ENCODE peak calls at places on chromosome 19, in six cellular contexts. One of them, this sample, is unnamed.
A peak's percentile ranks its signal among the peaks of the same experiment; 100 is the strongest.

GRCh38 chr19:45471116-45471865 is 3.5 kb downstream of the FOSB start:
- DNase-seq in body of pancreas: peak; percentile 30
- DNase-seq in A549: no peak
- DNase-seq in A673: no peak
- DNase-seq in neuronal stem cell: no peak
- DNase-seq in adipocyte: peak; percentile 55
- DNase-seq in this sample: no peak

GRCh38 chr19:49637865-49638350 is 2.0 kb downstream of the RRAS start:
- DNase-seq in body of pancreas: peak; percentile 68
- DNase-seq in A549: peak; percentile 85
- DNase-seq in A673: peak; percentile 81
- DNase-seq in neuronal stem cell: no peak
- DNase-seq in adipocyte: peak; percentile 96
- DNase-seq in this sample: peak; percentile 53

GRCh38 chr19:41707502-41707812 is 969 bp upstream of the CEACAM5 start:
- DNase-seq in body of pancreas: no peak
- DNase-seq in A549: peak; percentile 49
- DNase-seq in A673: no peak
- DNase-seq in neuronal stem cell: no peak
- DNase-seq in adipocyte: no peak
- DNase-seq in this sample: no peak

GRCh38 chr19:44848805-44849457 is 2.8 kb downstream of the NECTIN2 start:
- DNase-seq in body of pancreas: no peak
- DNase-seq in A549: no peak
- DNase-seq in A673: no peak
- DNase-seq in neuronal stem cell: peak; percentile 33
- DNase-seq in adipocyte: peak; percentile 36
- DNase-seq in this sample: no peak

GRCh38 chr19:33203529-33203928 is 9.4 kb downstream of the LRP3 start:
- DNase-seq in body of pancreas: no peak
- DNase-seq in A549: no peak
- DNase-seq in A673: no peak
- DNase-seq in neuronal stem cell: no peak
- DNase-seq in adipocyte: no peak
- DNase-seq in this sample: no peak

GRCh38 chr19:46303345-46303701 is 6.5 kb downstream of the HIF3A start:
- DNase-seq in body of pancreas: no peak
- DNase-seq in A549: no peak
- DNase-seq in A673: no peak
- DNase-seq in neuronal stem cell: no peak
- DNase-seq in adipocyte: no peak
- DNase-seq in this sample: no peak

GRCh38 chr19:56333506-56333905 is 18.9 kb upstream of the ZSCAN5A start:
- DNase-seq in body of pancreas: peak; percentile 48
- DNase-seq in A549: peak; percentile 70
- DNase-seq in A673: peak; percentile 73
- DNase-seq in neuronal stem cell: no peak
- DNase-seq in adipocyte: peak; percentile 54
- DNase-seq in this sample: peak; percentile 17

GRCh38 chr19:52211926-52212571 is 22.2 kb downstream of the PPP2R1A start:
- DNase-seq in body of pancreas: no peak
- DNase-seq in A549: no peak
- DNase-seq in A673: no peak
- DNase-seq in neuronal stem cell: no peak
- DNase-seq in adipocyte: no peak
- DNase-seq in this sample: no peak

GRCh38 chr19:37929512-37929911 is 22.5 kb downstream of the SIPA1L3 start:
- DNase-seq in body of pancreas: no peak
- DNase-seq in A549: no peak
- DNase-seq in A673: no peak
- DNase-seq in neuronal stem cell: no peak
- DNase-seq in adipocyte: no peak
- DNase-seq in this sample: no peak

GRCh38 chr19:48751835-48752510 is 468 bp downstream of the FUT1 start:
- DNase-seq in body of pancreas: no peak
- DNase-seq in A549: no peak
- DNase-seq in A673: no peak
- DNase-seq in neuronal stem cell: no peak
- DNase-seq in adipocyte: no peak
- DNase-seq in this sample: no peak

GRCh38 chr19:46571495-46571894 is 29.6 kb upstream of the CALM3 start:
- DNase-seq in body of pancreas: peak; percentile 11
- DNase-seq in A549: peak; percentile 75
- DNase-seq in A673: peak; percentile 61
- DNase-seq in neuronal stem cell: no peak
- DNase-seq in adipocyte: peak; percentile 2
- DNase-seq in this sample: peak; percentile 18

GRCh38 chr19:4023600-4024398 is 16.3 kb downstream of the PIAS4 start:
- DNase-seq in body of pancreas: no peak
- DNase-seq in A549: no peak
- DNase-seq in A673: no peak
- DNase-seq in neuronal stem cell: no peak
- DNase-seq in adipocyte: no peak
- DNase-seq in this sample: no peak

GRCh38 chr19:43545276-43545675 is 12.3 kb downstream of the ZNF575 start:
- DNase-seq in body of pancreas: no peak
- DNase-seq in A549: no peak
- DNase-seq in A673: no peak
- DNase-seq in neuronal stem cell: no peak
- DNase-seq in adipocyte: no peak
- DNase-seq in this sample: no peak

GRCh38 chr19:40233811-40234389 is 7.4 kb upstream of the CCNP start:
- DNase-seq in body of pancreas: no peak
- DNase-seq in A549: no peak
- DNase-seq in A673: no peak
- DNase-seq in neuronal stem cell: no peak
- DNase-seq in adipocyte: no peak
- DNase-seq in this sample: no peak

GRCh38 chr19:23075031-23075733 is 41.6 kb upstream of the ZNF730 start:
- DNase-seq in body of pancreas: peak; percentile 46
- DNase-seq in A549: no peak
- DNase-seq in A673: peak; percentile 78
- DNase-seq in neuronal stem cell: peak; percentile 81
- DNase-seq in adipocyte: peak; percentile 65
- DNase-seq in this sample: peak; percentile 90

GRCh38 chr19:32404939-32405430 is 585 bp upstream of the DPY19L3 start:
- DNase-seq in body of pancreas: peak; percentile 78
- DNase-seq in A549: no peak
- DNase-seq in A673: peak; percentile 14
- DNase-seq in neuronal stem cell: no peak
- DNase-seq in adipocyte: peak; percentile 74
- DNase-seq in this sample: no peak

GRCh38 chr19:38294090-38294489 is 10.0 kb upstream of the C19orf33 start:
- DNase-seq in body of pancreas: no peak
- DNase-seq in A549: no peak
- DNase-seq in A673: no peak
- DNase-seq in neuronal stem cell: no peak
- DNase-seq in adipocyte: no peak
- DNase-seq in this sample: no peak

GRCh38 chr19:7415163-7415856 is 66.6 kb downstream of the ARHGEF18 start:
- DNase-seq in body of pancreas: peak; percentile 72
- DNase-seq in A549: peak; percentile 71
- DNase-seq in A673: no peak
- DNase-seq in neuronal stem cell: no peak
- DNase-seq in adipocyte: peak; percentile 18
- DNase-seq in this sample: peak; percentile 62

GRCh38 chr19:50658438-50659317 is 9.4 kb downstream of the C19orf81 start:
- DNase-seq in body of pancreas: peak; percentile 73
- DNase-seq in A549: peak; percentile 95
- DNase-seq in A673: peak; percentile 95
- DNase-seq in neuronal stem cell: peak; percentile 93
- DNase-seq in adipocyte: peak; percentile 64
- DNase-seq in this sample: no peak

GRCh38 chr19:42555801-42556200 is 27.5 kb upstream of the CEACAM1 start:
- DNase-seq in body of pancreas: no peak
- DNase-seq in A549: no peak
- DNase-seq in A673: no peak
- DNase-seq in neuronal stem cell: no peak
- DNase-seq in adipocyte: no peak
- DNase-seq in this sample: no peak

GRCh38 chr19:19774354-19775033 is 41.6 kb upstream of the ZNF14 start:
- DNase-seq in body of pancreas: no peak
- DNase-seq in A549: no peak
- DNase-seq in A673: no peak
- DNase-seq in neuronal stem cell: no peak
- DNase-seq in adipocyte: no peak
- DNase-seq in this sample: peak; percentile 37

GRCh38 chr19:33350538-33351309 is 22.8 kb upstream of the CEBPG start:
- DNase-seq in body of pancreas: peak; percentile 14
- DNase-seq in A549: peak; percentile 40
- DNase-seq in A673: no peak
- DNase-seq in neuronal stem cell: no peak
- DNase-seq in adipocyte: peak; percentile 14
- DNase-seq in this sample: no peak

GRCh38 chr19:24054044-24054935 is 32.7 kb upstream of the ZNF254 start:
- DNase-seq in body of pancreas: no peak
- DNase-seq in A549: peak; percentile 78
- DNase-seq in A673: no peak
- DNase-seq in neuronal stem cell: no peak
- DNase-seq in adipocyte: peak; percentile 55
- DNase-seq in this sample: no peak

GRCh38 chr19:51702103-51702753 is 9.1 kb downstream of the SPACA6 start:
- DNase-seq in body of pancreas: peak; percentile 95
- DNase-seq in A549: peak; percentile 71
- DNase-seq in A673: peak; percentile 41
- DNase-seq in neuronal stem cell: no peak
- DNase-seq in adipocyte: peak; percentile 58
- DNase-seq in this sample: no peak

GRCh38 chr19:47430041-47430802 is 10.9 kb upstream of the MEIS3 start:
- DNase-seq in body of pancreas: peak; percentile 51
- DNase-seq in A549: no peak
- DNase-seq in A673: no peak
- DNase-seq in neuronal stem cell: no peak
- DNase-seq in adipocyte: peak; percentile 47
- DNase-seq in this sample: no peak

GRCh38 chr19:14381689-14382474 is 638 bp downstream of the ADGRE5 start:
- DNase-seq in body of pancreas: peak; percentile 73
- DNase-seq in A549: peak; percentile 77
- DNase-seq in A673: peak; percentile 48
- DNase-seq in neuronal stem cell: no peak
- DNase-seq in adipocyte: no peak
- DNase-seq in this sample: peak; percentile 38

GRCh38 chr19:4556574-4557185 is 2.8 kb downstream of the SEMA6B start:
- DNase-seq in body of pancreas: no peak
- DNase-seq in A549: peak; percentile 82
- DNase-seq in A673: peak; percentile 54
- DNase-seq in neuronal stem cell: no peak
- DNase-seq in adipocyte: peak; percentile 24
- DNase-seq in this sample: peak; percentile 65

GRCh38 chr19:29268721-29269483 is 56.0 kb upstream of the UQCRFS1 start:
- DNase-seq in body of pancreas: no peak
- DNase-seq in A549: no peak
- DNase-seq in A673: no peak
- DNase-seq in neuronal stem cell: no peak
- DNase-seq in adipocyte: no peak
- DNase-seq in this sample: no peak

GRCh38 chr19:48283908-48284307 is 14.0 kb downstream of the ZNF114 start:
- DNase-seq in body of pancreas: no peak
- DNase-seq in A549: no peak
- DNase-seq in A673: no peak
- DNase-seq in neuronal stem cell: no peak
- DNase-seq in adipocyte: peak; percentile 89
- DNase-seq in this sample: no peak

GRCh38 chr19:4199699-4200293 is 17.3 kb downstream of the ANKRD24 start:
- DNase-seq in body of pancreas: no peak
- DNase-seq in A549: peak; percentile 51
- DNase-seq in A673: no peak
- DNase-seq in neuronal stem cell: no peak
- DNase-seq in adipocyte: no peak
- DNase-seq in this sample: no peak

GRCh38 chr19:33348301-33349010 is 25.1 kb upstream of the CEBPG start:
- DNase-seq in body of pancreas: no peak
- DNase-seq in A549: no peak
- DNase-seq in A673: no peak
- DNase-seq in neuronal stem cell: no peak
- DNase-seq in adipocyte: no peak
- DNase-seq in this sample: peak; percentile 24

GRCh38 chr19:2083174-2083854 is 12.8 kb downstream of the MOB3A start:
- DNase-seq in body of pancreas: no peak
- DNase-seq in A549: no peak
- DNase-seq in A673: no peak
- DNase-seq in neuronal stem cell: no peak
- DNase-seq in adipocyte: no peak
- DNase-seq in this sample: no peak
- H3K4me1 ChIP-seq in body of pancreas: peaks cover 9% of the 10 kb centered on the region
- H3K4me1 ChIP-seq in A549: peaks cover 8% of the 10 kb centered on the region
- H3K4me1 ChIP-seq in A673: no peaks in the 10 kb centered on the region
- H3K4me1 ChIP-seq in neuronal stem cell: no peaks in the 10 kb centered on the region
- H3K4me1 ChIP-seq in adipocyte: no peaks in the 10 kb centered on the region
- H3K4me1 ChIP-seq in this sample: no peaks in the 10 kb centered on the region

GRCh38 chr19:13095934-13096890 is 6.4 kb downstream of the LYL1 start:
- DNase-seq in body of pancreas: no peak
- DNase-seq in A549: peak; percentile 27
- DNase-seq in A673: no peak
- DNase-seq in neuronal stem cell: peak; percentile 65
- DNase-seq in adipocyte: no peak
- DNase-seq in this sample: no peak
- H3K4me1 ChIP-seq in body of pancreas: peaks cover 19% of the 10 kb centered on the region
- H3K4me1 ChIP-seq in A549: peaks cover 51% of the 10 kb centered on the region
- H3K4me1 ChIP-seq in A673: peaks cover 31% of the 10 kb centered on the region
- H3K4me1 ChIP-seq in neuronal stem cell: peaks cover 24% of the 10 kb centered on the region
- H3K4me1 ChIP-seq in adipocyte: peaks cover 23% of the 10 kb centered on the region
- H3K4me1 ChIP-seq in this sample: peaks cover 10% of the 10 kb centered on the region

GRCh38 chr19:2351591-2351990 is 8.5 kb upstream of the TMPRSS9 start:
- DNase-seq in body of pancreas: no peak
- DNase-seq in A549: no peak
- DNase-seq in A673: no peak
- DNase-seq in neuronal stem cell: no peak
- DNase-seq in adipocyte: no peak
- DNase-seq in this sample: no peak
- H3K4me1 ChIP-seq in body of pancreas: no peaks in the 10 kb centered on the region
- H3K4me1 ChIP-seq in A549: no peaks in the 10 kb centered on the region
- H3K4me1 ChIP-seq in A673: no peaks in the 10 kb centered on the region
- H3K4me1 ChIP-seq in neuronal stem cell: no peaks in the 10 kb centered on the region
- H3K4me1 ChIP-seq in adipocyte: no peaks in the 10 kb centered on the region
- H3K4me1 ChIP-seq in this sample: peaks cover 7% of the 10 kb centered on the region

GRCh38 chr19:9671654-9672053 is 3.2 kb downstream of the ZNF562 start:
- DNase-seq in body of pancreas: no peak
- DNase-seq in A549: no peak
- DNase-seq in A673: no peak
- DNase-seq in neuronal stem cell: no peak
- DNase-seq in adipocyte: no peak
- DNase-seq in this sample: no peak

GRCh38 chr19:9672893-9673292 is 2.0 kb downstream of the ZNF562 start:
- DNase-seq in body of pancreas: no peak
- DNase-seq in A549: no peak
- DNase-seq in A673: no peak
- DNase-seq in neuronal stem cell: no peak
- DNase-seq in adipocyte: no peak
- DNase-seq in this sample: no peak

GRCh38 chr19:9667898-9668297 is 7.0 kb downstream of the ZNF562 start:
- DNase-seq in body of pancreas: no peak
- DNase-seq in A549: no peak
- DNase-seq in A673: no peak
- DNase-seq in neuronal stem cell: no peak
- DNase-seq in adipocyte: no peak
- DNase-seq in this sample: no peak

GRCh38 chr19:9673912-9674668 is 810 bp downstream of the ZNF562 start:
- DNase-seq in body of pancreas: no peak
- DNase-seq in A549: peak; percentile 27
- DNase-seq in A673: peak; percentile 19
- DNase-seq in neuronal stem cell: no peak
- DNase-seq in adipocyte: no peak
- DNase-seq in this sample: no peak

GRCh38 chr19:9668544-9668943 is 6.4 kb downstream of the ZNF562 start:
- DNase-seq in body of pancreas: no peak
- DNase-seq in A549: no peak
- DNase-seq in A673: no peak
- DNase-seq in neuronal stem cell: no peak
- DNase-seq in adipocyte: no peak
- DNase-seq in this sample: no peak
- H3K4me1 ChIP-seq in body of pancreas: peaks cover 3% of the 10 kb centered on the region
- H3K4me1 ChIP-seq in A549: no peaks in the 10 kb centered on the region
- H3K4me1 ChIP-seq in A673: no peaks in the 10 kb centered on the region
- H3K4me1 ChIP-seq in neuronal stem cell: no peaks in the 10 kb centered on the region
- H3K4me1 ChIP-seq in adipocyte: no peaks in the 10 kb centered on the region
- H3K4me1 ChIP-seq in this sample: no peaks in the 10 kb centered on the region